ENCODE peak calls at places on chromosomes 3 and 15, in ten cellular contexts. One of them, this sample, is unnamed. For H3K36me3, the result is how much of the 10 kb centered on the place peaks cover.

GRCh38 chr15:92714071-92714456 is 58.5 kb upstream of the FAM174B start:
- DNase-seq in right atrium auricular region: no peak
- DNase-seq in mucosa of descending colon: no peak
- DNase-seq in A673: peak
- DNase-seq in IMR-90: peak
- DNase-seq in psoas muscle: no peak
- DNase-seq in neural progenitor cell: peak
- DNase-seq in cardiac muscle cell: peak
- DNase-seq in pancreas: no peak
- DNase-seq in colonic mucosa: no peak
- DNase-seq in this sample: no peak

GRCh38 chr15:66883322-66883911 is 181.4 kb downstream of the SMAD6 start:
- DNase-seq in pancreas: peak
- DNase-seq in right atrium auricular region: peak
- DNase-seq in cardiac muscle cell: peak
- DNase-seq in A673: peak
- DNase-seq in colonic mucosa: peak
- DNase-seq in IMR-90: peak
- DNase-seq in neural progenitor cell: peak
- DNase-seq in mucosa of descending colon: peak
- DNase-seq in psoas muscle: peak
- DNase-seq in this sample: peak

GRCh38 chr15:85028416-85028815 is 46.8 kb downstream of the PDE8A start:
- DNase-seq in neural progenitor cell: no peak
- DNase-seq in pancreas: no peak
- DNase-seq in IMR-90: no peak
- DNase-seq in mucosa of descending colon: no peak
- DNase-seq in right atrium auricular region: no peak
- DNase-seq in A673: no peak
- DNase-seq in colonic mucosa: no peak
- DNase-seq in cardiac muscle cell: no peak
- DNase-seq in psoas muscle: no peak
- DNase-seq in this sample: no peak

GRCh38 chr3:108022316-108023150 is 68.3 kb downstream of the CD47 start:
- DNase-seq in pancreas: no peak
- DNase-seq in mucosa of descending colon: peak
- DNase-seq in neural progenitor cell: no peak
- DNase-seq in A673: no peak
- DNase-seq in IMR-90: no peak
- DNase-seq in right atrium auricular region: no peak
- DNase-seq in psoas muscle: no peak
- DNase-seq in colonic mucosa: no peak
- DNase-seq in cardiac muscle cell: peak
- DNase-seq in this sample: no peak

GRCh38 chr3:167110906-167111305 is 269.2 kb downstream of the ZBBX start:
- DNase-seq in neural progenitor cell: peak
- DNase-seq in colonic mucosa: no peak
- DNase-seq in IMR-90: no peak
- DNase-seq in mucosa of descending colon: no peak
- DNase-seq in psoas muscle: no peak
- DNase-seq in right atrium auricular region: no peak
- DNase-seq in pancreas: no peak
- DNase-seq in cardiac muscle cell: peak
- DNase-seq in A673: no peak
- DNase-seq in this sample: peak

GRCh38 chr3:147620906-147621305 is 211.7 kb downstream of the ZIC1 start:
- DNase-seq in pancreas: no peak
- DNase-seq in mucosa of descending colon: no peak
- DNase-seq in neural progenitor cell: no peak
- DNase-seq in colonic mucosa: no peak
- DNase-seq in psoas muscle: no peak
- DNase-seq in right atrium auricular region: no peak
- DNase-seq in A673: no peak
- DNase-seq in IMR-90: no peak
- DNase-seq in cardiac muscle cell: no peak
- DNase-seq in this sample: no peak

GRCh38 chr3:16140116-16140893 is 34.2 kb upstream of the GALNT15 start:
- DNase-seq in mucosa of descending colon: no peak
- DNase-seq in pancreas: no peak
- DNase-seq in colonic mucosa: no peak
- DNase-seq in neural progenitor cell: no peak
- DNase-seq in IMR-90: peak
- DNase-seq in A673: no peak
- DNase-seq in psoas muscle: peak
- DNase-seq in cardiac muscle cell: no peak
- DNase-seq in right atrium auricular region: peak
- DNase-seq in this sample: no peak

GRCh38 chr15:59352189-59352588 is 20.5 kb downstream of the MYO1E start:
- DNase-seq in colonic mucosa: no peak
- DNase-seq in neural progenitor cell: no peak
- DNase-seq in right atrium auricular region: no peak
- DNase-seq in mucosa of descending colon: no peak
- DNase-seq in A673: no peak
- DNase-seq in pancreas: no peak
- DNase-seq in cardiac muscle cell: no peak
- DNase-seq in IMR-90: no peak
- DNase-seq in psoas muscle: no peak
- DNase-seq in this sample: no peak

GRCh38 chr15:83848315-83849050 is 194.6 kb downstream of the ADAMTSL3 start:
- DNase-seq in pancreas: no peak
- DNase-seq in psoas muscle: no peak
- DNase-seq in right atrium auricular region: no peak
- DNase-seq in IMR-90: peak
- DNase-seq in colonic mucosa: no peak
- DNase-seq in cardiac muscle cell: no peak
- DNase-seq in mucosa of descending colon: no peak
- DNase-seq in neural progenitor cell: no peak
- DNase-seq in A673: peak
- DNase-seq in this sample: peak

GRCh38 chr15:43376017-43376705 is 5.3 kb downstream of the TUBGCP4 start:
- DNase-seq in IMR-90: peak
- DNase-seq in neural progenitor cell: peak
- DNase-seq in pancreas: no peak
- DNase-seq in cardiac muscle cell: peak
- DNase-seq in psoas muscle: no peak
- DNase-seq in colonic mucosa: peak
- DNase-seq in mucosa of descending colon: peak
- DNase-seq in right atrium auricular region: no peak
- DNase-seq in A673: peak
- DNase-seq in this sample: no peak

GRCh38 chr3:58274027-58274614 is 31.9 kb upstream of the RPP14 start:
- DNase-seq in pancreas: no peak
- DNase-seq in right atrium auricular region: no peak
- DNase-seq in psoas muscle: no peak
- DNase-seq in A673: no peak
- DNase-seq in cardiac muscle cell: no peak
- DNase-seq in IMR-90: peak
- DNase-seq in mucosa of descending colon: no peak
- DNase-seq in colonic mucosa: peak
- DNase-seq in neural progenitor cell: no peak
- DNase-seq in this sample: no peak

GRCh38 chr3:9340450-9341009 is 22.3 kb upstream of the THUMPD3 start:
- DNase-seq in pancreas: no peak
- DNase-seq in right atrium auricular region: no peak
- DNase-seq in mucosa of descending colon: no peak
- DNase-seq in cardiac muscle cell: no peak
- DNase-seq in A673: no peak
- DNase-seq in neural progenitor cell: no peak
- DNase-seq in psoas muscle: no peak
- DNase-seq in colonic mucosa: no peak
- DNase-seq in IMR-90: peak
- DNase-seq in this sample: peak

GRCh38 chr3:54343495-54343894 is 221.1 kb downstream of the CACNA2D3 start:
- DNase-seq in IMR-90: no peak
- DNase-seq in cardiac muscle cell: no peak
- DNase-seq in right atrium auricular region: no peak
- DNase-seq in A673: no peak
- DNase-seq in pancreas: no peak
- DNase-seq in psoas muscle: no peak
- DNase-seq in mucosa of descending colon: no peak
- DNase-seq in neural progenitor cell: no peak
- DNase-seq in colonic mucosa: no peak
- DNase-seq in this sample: no peak

GRCh38 chr3:54342676-54343075 is 220.3 kb downstream of the CACNA2D3 start:
- DNase-seq in pancreas: no peak
- DNase-seq in psoas muscle: no peak
- DNase-seq in A673: no peak
- DNase-seq in cardiac muscle cell: no peak
- DNase-seq in neural progenitor cell: no peak
- DNase-seq in right atrium auricular region: no peak
- DNase-seq in mucosa of descending colon: no peak
- DNase-seq in IMR-90: no peak
- DNase-seq in colonic mucosa: no peak
- DNase-seq in this sample: no peak

GRCh38 chr3:54344601-54345216 is 222.4 kb downstream of the CACNA2D3 start:
- DNase-seq in A673: no peak
- DNase-seq in neural progenitor cell: no peak
- DNase-seq in mucosa of descending colon: no peak
- DNase-seq in cardiac muscle cell: no peak
- DNase-seq in psoas muscle: no peak
- DNase-seq in pancreas: no peak
- DNase-seq in right atrium auricular region: no peak
- DNase-seq in colonic mucosa: no peak
- DNase-seq in IMR-90: no peak
- DNase-seq in this sample: no peak

GRCh38 chr3:54341811-54342210 is 219.5 kb downstream of the CACNA2D3 start:
- DNase-seq in pancreas: no peak
- DNase-seq in A673: no peak
- DNase-seq in colonic mucosa: no peak
- DNase-seq in IMR-90: no peak
- DNase-seq in psoas muscle: no peak
- DNase-seq in right atrium auricular region: no peak
- DNase-seq in cardiac muscle cell: no peak
- DNase-seq in mucosa of descending colon: no peak
- DNase-seq in neural progenitor cell: no peak
- DNase-seq in this sample: no peak

DNA sequence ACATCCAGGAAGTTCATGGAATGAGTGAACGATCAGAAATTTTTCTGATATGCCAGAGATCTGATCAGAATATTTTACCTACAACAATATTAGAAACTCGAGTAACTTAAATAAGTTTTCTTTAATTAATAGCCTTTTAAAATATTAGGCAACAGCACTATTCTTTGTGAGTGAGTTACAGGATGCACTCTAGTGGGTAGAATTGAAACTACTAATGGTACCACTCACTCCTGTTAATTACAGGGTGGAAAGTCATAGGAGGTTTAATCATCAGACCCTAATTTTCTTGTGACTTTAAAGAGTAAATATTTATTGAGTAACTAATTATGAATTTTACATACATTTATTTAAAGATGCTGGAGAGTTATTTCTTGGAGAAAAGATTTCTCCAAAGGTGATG is 217.3 kb downstream of the CACNA2D3 start:
- DNase-seq in IMR-90: no peak
- DNase-seq in right atrium auricular region: no peak
- DNase-seq in psoas muscle: no peak
- DNase-seq in mucosa of descending colon: no peak
- DNase-seq in neural progenitor cell: no peak
- DNase-seq in A673: no peak
- DNase-seq in pancreas: no peak
- DNase-seq in colonic mucosa: no peak
- DNase-seq in cardiac muscle cell: no peak
- DNase-seq in this sample: no peak
- TF ChIP-seq CTCF in IMR-90: no peak
- TF ChIP-seq CTCF in right atrium auricular region: no peak
- TF ChIP-seq CTCF in psoas muscle: no peak
- TF ChIP-seq CTCF in mucosa of descending colon: no peak
- TF ChIP-seq CTCF in neural progenitor cell: no peak
- TF ChIP-seq CTCF in A673: no peak
- TF ChIP-seq CTCF in pancreas: no peak
- TF ChIP-seq CTCF in colonic mucosa: no peak
- TF ChIP-seq CTCF in cardiac muscle cell: peak
- TF ChIP-seq CTCF in this sample: no peak

GRCh38 chr3:111152506-111152905 is 80.9 kb downstream of the NECTIN3 start:
- DNase-seq in mucosa of descending colon: no peak
- DNase-seq in cardiac muscle cell: no peak
- DNase-seq in IMR-90: peak
- DNase-seq in colonic mucosa: no peak
- DNase-seq in A673: no peak
- DNase-seq in psoas muscle: no peak
- DNase-seq in pancreas: no peak
- DNase-seq in neural progenitor cell: no peak
- DNase-seq in right atrium auricular region: no peak
- DNase-seq in this sample: no peak

GRCh38 chr3:111156506-111156905 is 84.9 kb downstream of the NECTIN3 start:
- DNase-seq in mucosa of descending colon: no peak
- DNase-seq in IMR-90: no peak
- DNase-seq in cardiac muscle cell: no peak
- DNase-seq in A673: no peak
- DNase-seq in neural progenitor cell: no peak
- DNase-seq in colonic mucosa: no peak
- DNase-seq in right atrium auricular region: no peak
- DNase-seq in psoas muscle: no peak
- DNase-seq in pancreas: no peak
- DNase-seq in this sample: no peak

GRCh38 chr3:111151438-111151837 is 79.8 kb downstream of the NECTIN3 start:
- DNase-seq in right atrium auricular region: no peak
- DNase-seq in cardiac muscle cell: no peak
- DNase-seq in pancreas: no peak
- DNase-seq in psoas muscle: no peak
- DNase-seq in A673: no peak
- DNase-seq in IMR-90: peak
- DNase-seq in colonic mucosa: no peak
- DNase-seq in mucosa of descending colon: no peak
- DNase-seq in neural progenitor cell: no peak
- DNase-seq in this sample: peak
- H3K4me3 ChIP-seq in right atrium auricular region: no peak
- H3K4me3 ChIP-seq in cardiac muscle cell: no peak
- H3K4me3 ChIP-seq in pancreas: no peak
- H3K4me3 ChIP-seq in psoas muscle: no peak
- H3K4me3 ChIP-seq in A673: no peak
- H3K4me3 ChIP-seq in IMR-90: no peak
- H3K4me3 ChIP-seq in colonic mucosa: no peak
- H3K4me3 ChIP-seq in mucosa of descending colon: no peak
- H3K4me3 ChIP-seq in neural progenitor cell: no peak
- H3K4me3 ChIP-seq in this sample: no peak

GRCh38 chr3:100374521-100374920 is 26.4 kb downstream of the TOMM70 start:
- DNase-seq in mucosa of descending colon: no peak
- DNase-seq in neural progenitor cell: no peak
- DNase-seq in cardiac muscle cell: no peak
- DNase-seq in psoas muscle: no peak
- DNase-seq in IMR-90: no peak
- DNase-seq in pancreas: no peak
- DNase-seq in A673: no peak
- DNase-seq in colonic mucosa: no peak
- DNase-seq in right atrium auricular region: no peak
- DNase-seq in this sample: no peak
- H3K36me3 ChIP-seq in mucosa of descending colon: under half
- H3K36me3 ChIP-seq in neural progenitor cell: under half
- H3K36me3 ChIP-seq in cardiac muscle cell: half or more
- H3K36me3 ChIP-seq in psoas muscle: under half
- H3K36me3 ChIP-seq in IMR-90: under half
- H3K36me3 ChIP-seq in pancreas: under half
- H3K36me3 ChIP-seq in A673: half or more
- H3K36me3 ChIP-seq in colonic mucosa: under half
- H3K36me3 ChIP-seq in right atrium auricular region: half or more
- H3K36me3 ChIP-seq in this sample: under half

GRCh38 chr3:56556908-56557814 is at the start of gene CCDC66:
- DNase-seq in cardiac muscle cell: peak
- DNase-seq in IMR-90: peak
- DNase-seq in right atrium auricular region: peak
- DNase-seq in mucosa of descending colon: peak
- DNase-seq in pancreas: peak
- DNase-seq in colonic mucosa: peak
- DNase-seq in psoas muscle: peak
- DNase-seq in A673: peak
- DNase-seq in neural progenitor cell: peak
- DNase-seq in this sample: peak

GRCh38 chr3:56557815-56558170 is 818 bp downstream of the CCDC66 start:
- DNase-seq in mucosa of descending colon: no peak
- DNase-seq in IMR-90: no peak
- DNase-seq in neural progenitor cell: no peak
- DNase-seq in cardiac muscle cell: peak
- DNase-seq in A673: no peak
- DNase-seq in right atrium auricular region: no peak
- DNase-seq in colonic mucosa: no peak
- DNase-seq in psoas muscle: no peak
- DNase-seq in pancreas: no peak
- DNase-seq in this sample: no peak
- TF ChIP-seq CTCF in mucosa of descending colon: no peak
- TF ChIP-seq CTCF in IMR-90: no peak
- TF ChIP-seq CTCF in neural progenitor cell: no peak
- TF ChIP-seq CTCF in cardiac muscle cell: no peak
- TF ChIP-seq CTCF in A673: no peak
- TF ChIP-seq CTCF in right atrium auricular region: no peak
- TF ChIP-seq CTCF in colonic mucosa: no peak
- TF ChIP-seq CTCF in psoas muscle: no peak
- TF ChIP-seq CTCF in pancreas: no peak
- TF ChIP-seq CTCF in this sample: no peak